ENCODE peak calls at places on chromosomes 11 and 22, in seven cellular contexts. T is ELR; R is stimulated activated CD4-positive, alpha-beta T cell treated with anti-CD3 and anti-CD28 coated beads, Interleukin-2, amount 100 ng/mL, for 48 hours; E is ovary; O is mammary epithelial cell; U is HL-60; N is stimulated activated naive CD8-positive, alpha-beta T cell treated with anti-CD3 and anti-CD28 coated beads, Interleukin-15, amount 100 ng/mL, for 72 hours. D is an unnamed sample.

GRCh38 chr11:126153999-126154398 is 57.5 kb downstream of the RPUSD4 start:
- DNase-seq in U (no peak), N (no peak), R (no peak), O (no peak), T (peak; percentile 50), E (no peak), D (no peak)

GRCh38 chr11:44805596-44805995 is 78.8 kb downstream of the TSPAN18 start:
- DNase-seq in N (no peak), O (no peak), R (no peak), U (no peak), E (no peak), T (peak; percentile 1), D (no peak)

GRCh38 chr22:45864959-45865496 is 111.9 kb downstream of the WNT7B start:
- DNase-seq in N (no peak), O (no peak), R (no peak), U (no peak), E (no peak), T (no peak), D (no peak)

GRCh38 chr11:120168960-120169681 is 31.2 kb upstream of the TRIM29 start:
- DNase-seq in T (peak; percentile 64), E (peak; percentile 71), O (peak; percentile 82), R (peak; percentile 67), U (peak; percentile 29), N (peak; percentile 76), D (peak; percentile 81)

GRCh38 chr22:45149671-45150070 is 14.1 kb upstream of the NUP50 start:
- DNase-seq in R (no peak), T (peak; percentile 26), O (no peak), E (no peak), U (no peak), N (no peak), D (no peak)

GRCh38 chr22:41256254-41256897 is 15.6 kb upstream of the CHADL start:
- DNase-seq in T (peak; percentile 94), R (no peak), N (no peak), E (no peak), U (no peak), O (peak; percentile 81), D (no peak)

GRCh38 chr11:125481531-125481930 is 14.5 kb downstream of the FEZ1 start:
- DNase-seq in T (no peak), N (no peak), E (no peak), R (no peak), O (peak; percentile 43), U (no peak), D (no peak)

GRCh38 chr22:45503071-45503815 is 560 bp downstream of the FBLN1 start:
- DNase-seq in T (peak; percentile 6), R (no peak), O (peak; percentile 34), E (no peak), N (no peak), U (no peak), D (no peak)

GRCh38 chr11:92556435-92556834 is 331.8 kb downstream of the FAT3 start:
- DNase-seq in O (peak; percentile 28), T (peak; percentile 3), N (no peak), E (no peak), U (no peak), R (no peak), D (peak; percentile 23)

GRCh38 chr11:12113294-12113693 is 2.9 kb downstream of the MICAL2 start:
- DNase-seq in U (no peak), E (no peak), R (no peak), O (no peak), N (no peak), T (no peak), D (peak; percentile 63)

GRCh38 chr22:43777204-43777671 is 34.9 kb downstream of the EFCAB6 start:
- DNase-seq in T (peak; percentile 37), O (peak; percentile 79), N (no peak), E (no peak), U (no peak), R (no peak), D (no peak)

GRCh38 chr22:49004484-49005399 is 822.9 kb downstream of the BRD1 start:
- DNase-seq in T (no peak), E (no peak), R (no peak), O (no peak), U (no peak), N (no peak), D (no peak)

GRCh38 chr11:95923730-95924413 is at the start of gene MTMR2:
- DNase-seq in R (peak; percentile 37), O (peak; percentile 66), N (peak; percentile 58), U (peak; percentile 21), E (peak; percentile 83), T (peak; percentile 84), D (peak; percentile 89)

GRCh38 chr22:24803064-24803542 is 2.9 kb upstream of the SGSM1 start:
- DNase-seq in R (peak; percentile 61), N (peak; percentile 36), T (peak; percentile 51), U (peak; percentile 1), O (no peak), E (peak; percentile 53), D (peak; percentile 76)

GRCh38 chr11:21364866-21365624 is 695.7 kb downstream of the NELL1 start:
- DNase-seq in N (no peak), O (no peak), E (no peak), U (no peak), R (no peak), T (no peak), D (no peak)

GRCh38 chr11:65391007-65391406 is 4.6 kb downstream of the FRMD8 start:
- DNase-seq in O (no peak), N (no peak), E (peak; percentile 23), T (peak; percentile 60), U (no peak), R (no peak), D (peak; percentile 52)

D was measured in testis.